ENCODE peak calls at places on chromosome X, in seven cellular contexts. N is osteocyte, V is HCT116, O is NCI-H524, E is NT2/D1, I is left colon, F is NCI-H1092. U is an unnamed sample.

GRCh38 chrX:53383376-53384087 is 38.9 kb downstream of the SMC1A start:
- DNase-seq in F (no peak), E (no peak), N (no peak), O (no peak), V (no peak), I (no peak), U (no peak)

GRCh38 chrX:40005290-40006011 is 92.3 kb downstream of the BCOR start:
- DNase-seq in E (no peak), I (no peak), V (no peak), F (no peak), N (no peak), O (no peak), U (no peak)

GRCh38 chrX:49754238-49754857 is 58.6 kb upstream of the PAGE1 start:
- DNase-seq in F (peak), O (peak), E (peak), N (no peak), V (peak), I (peak), U (no peak)

GRCh38 chrX:110472265-110472664 is 113.6 kb downstream of the RTL9 start:
- DNase-seq in V (no peak), I (no peak), N (no peak), O (no peak), F (no peak), E (no peak), U (no peak)

GRCh38 chrX:132393090-132393884 is 95.6 kb downstream of the MBNL3 start:
- DNase-seq in O (no peak), V (no peak), N (no peak), E (no peak), I (no peak), F (no peak), U (no peak)

GRCh38 chrX:24498181-24498580 is 33.1 kb downstream of the PDK3 start:
- DNase-seq in F (no peak), V (no peak), I (no peak), O (no peak), E (no peak), N (no peak), U (no peak)

GRCh38 chrX:107204063-107204605 is 2.1 kb downstream of the NUP62CL start:
- DNase-seq in N (no peak), F (no peak), V (no peak), O (peak), I (peak), E (no peak), U (no peak)

GRCh38 chrX:7068939-7069367 is 78.6 kb upstream of the STS start:
- DNase-seq in N (no peak), E (no peak), O (no peak), F (no peak), V (no peak), I (no peak), U (no peak)

GRCh38 chrX:50497067-50497466 is 26.4 kb upstream of the DGKK start:
- DNase-seq in I (no peak), F (peak), E (no peak), O (no peak), V (no peak), N (no peak), U (no peak)

GRCh38 chrX:136193771-136194170 is 46.4 kb downstream of the FHL1 start:
- DNase-seq in V (no peak), O (no peak), F (no peak), N (no peak), E (no peak), I (no peak), U (no peak)

GRCh38 chrX:102714994-102715393 is 2.7 kb downstream of the GPRASP2 start:
- DNase-seq in E (no peak), I (no peak), F (no peak), O (no peak), N (no peak), V (no peak), U (no peak)

GRCh38 chrX:4655743-4656142 is 942.3 kb upstream of the PRKX start:
- DNase-seq in F (no peak), O (no peak), E (no peak), I (no peak), V (no peak), N (no peak), U (no peak)

GRCh38 chrX:10892605-10893225 is 218.4 kb upstream of the HCCS start:
- DNase-seq in E (no peak), O (no peak), I (no peak), N (no peak), F (no peak), V (no peak), U (no peak)

GRCh38 chrX:118347131-118347530 is 1.2 kb downstream of the WDR44 start:
- DNase-seq in V (no peak), E (no peak), N (no peak), I (no peak), F (no peak), O (no peak), U (no peak)

GRCh38 chrX:113892891-113893290 is 691.0 kb upstream of the HTR2C start:
- DNase-seq in E (no peak), O (no peak), F (no peak), I (no peak), V (no peak), N (no peak), U (no peak)

GRCh38 chrX:148672526-148672925 is 172.1 kb downstream of the AFF2 start:
- DNase-seq in N (no peak), O (no peak), F (no peak), I (no peak), V (no peak), E (no peak), U (no peak)

GRCh38 chrX:51641421-51642021 is 22.8 kb upstream of the CENPVL3 start:
- DNase-seq in I (no peak), O (peak), N (no peak), E (peak), V (peak), F (peak), U (peak)

GRCh38 chrX:150161092-150161672 is 201.9 kb upstream of the MAMLD1 start:
- DNase-seq in N (peak), E (no peak), V (no peak), I (no peak), F (no peak), O (no peak), U (no peak)

U was measured in glomerular endothelial cell.